ENCODE peak calls at places on chromosomes 3 and 15, in four cellular contexts. Z is testis, I is upper lobe of left lung, J is transverse colon. Q is an unnamed sample.

GRCh38 chr3:57778499-57778898 is 22.4 kb downstream of the SLMAP start:
- DNase-seq in Z (no peak), I (peak; percentile 50), J (no peak), Q (no peak)

GRCh38 chr15:31032959-31033358 is 41.5 kb upstream of the MTMR10 start:
- DNase-seq in Z (no peak), I (no peak), J (no peak), Q (no peak)

GRCh38 chr15:83815506-83815905 is 161.6 kb downstream of the ADAMTSL3 start:
- DNase-seq in Z (peak; percentile 33), I (no peak), J (no peak), Q (no peak)

GRCh38 chr3:150227839-150228238 is 180.3 kb upstream of the TSC22D2 start:
- DNase-seq in Z (peak; percentile 73), I (no peak), J (peak; percentile 64), Q (peak; percentile 66)

GRCh38 chr15:63487076-63487757 is 17.2 kb upstream of the USP3 start:
- DNase-seq in Z (peak; percentile 93), I (peak; percentile 95), J (peak; percentile 95), Q (peak; percentile 93)

GRCh38 chr15:68277605-68278344 is at the start of gene FEM1B:
- DNase-seq in Z (peak; percentile 91), I (peak; percentile 91), J (peak; percentile 92), Q (peak; percentile 94)

GRCh38 chr3:52456169-52456799 is 880 bp downstream of the NISCH start:
- DNase-seq in Z (peak; percentile 59), I (peak; percentile 37), J (no peak), Q (peak; percentile 55)

GRCh38 chr3:44066806-44067205 is 174.9 kb upstream of the TOPAZ1 start:
- DNase-seq in Z (no peak), I (no peak), J (no peak), Q (no peak)

GRCh38 chr3:9226326-9226725 is 23.1 kb downstream of the SRGAP3 start:
- DNase-seq in Z (peak; percentile 70), I (no peak), J (no peak), Q (peak; percentile 61)

GRCh38 chr3:123471106-123471505 is 22.2 kb upstream of the ADCY5 start:
- DNase-seq in Z (no peak), I (no peak), J (no peak), Q (no peak)

GRCh38 chr15:39920510-39921273 is 626 bp upstream of the GPR176 start:
- DNase-seq in Z (peak; percentile 86), I (peak; percentile 76), J (peak; percentile 80), Q (peak; percentile 84)

GRCh38 chr3:81045976-81046375 is 715.5 kb downstream of the GBE1 start:
- DNase-seq in Z (no peak), I (no peak), J (no peak), Q (no peak)

GRCh38 chr3:197216169-197216860 is 82.1 kb downstream of the DLG1 start:
- DNase-seq in Z (no peak), I (no peak), J (no peak), Q (no peak)

GRCh38 chr3:195003006-195003892 is 267.7 kb downstream of the XXYLT1 start:
- DNase-seq in Z (peak; percentile 28), I (peak; percentile 56), J (peak; percentile 26), Q (peak; percentile 34)

GRCh38 chr15:85316244-85316934 is 64.0 kb upstream of the AKAP13 start:
- DNase-seq in Z (no peak), I (no peak), J (no peak), Q (no peak)

GRCh38 chr15:79643393-79643792 is 211.3 kb downstream of the MINAR1 start:
- DNase-seq in Z (no peak), I (no peak), J (no peak), Q (no peak)

GRCh38 chr3:59572106-59572505 is 522.3 kb upstream of the CFAP20DC start:
- DNase-seq in Z (no peak), I (no peak), J (no peak), Q (no peak)

GRCh38 chr15:50542051-50542450 is 4.4 kb downstream of the USP50 start:
- DNase-seq in Z (no peak), I (no peak), J (no peak), Q (no peak)

GRCh38 chr3:30245805-30246622 is 360.4 kb upstream of the TGFBR2 start:
- DNase-seq in Z (no peak), I (no peak), J (no peak), Q (no peak)

GRCh38 chr15:80609512-80609946 is 85.6 kb upstream of the ABHD17C start:
- DNase-seq in Z (no peak), I (no peak), J (no peak), Q (no peak)

GRCh38 chr3:152539191-152539764 is 270.5 kb downstream of the MBNL1 start:
- DNase-seq in Z (no peak), I (no peak), J (no peak), Q (no peak)

GRCh38 chr3:58535531-58536500 is 1.2 kb downstream of the ACOX2 start:
- DNase-seq in Z (peak; percentile 52), I (no peak), J (peak; percentile 78), Q (no peak)

GRCh38 chr15:47184003-47184404 is 533.3 kb upstream of the SEMA6D start:
- DNase-seq in Z (peak; percentile 62), I (peak; percentile 21), J (peak; percentile 11), Q (no peak)

GRCh38 chr3:109731639-109732473 is 394.5 kb upstream of the DPPA4 start:
- DNase-seq in Z (peak; percentile 87), I (peak; percentile 29), J (peak; percentile 51), Q (peak; percentile 46)

GRCh38 chr3:31762016-31762764 is 218.9 kb downstream of the OSBPL10 start:
- DNase-seq in Z (no peak), I (no peak), J (no peak), Q (no peak)

GRCh38 chr15:79283252-79284048 is 928 bp downstream of the ANKRD34C start:
- DNase-seq in Z (peak; percentile 57), I (no peak), J (no peak), Q (peak; percentile 35)

GRCh38 chr15:34581043-34581365 is 2.4 kb downstream of the GOLGA8B start:
- DNase-seq in Z (no peak), I (no peak), J (no peak), Q (no peak)

GRCh38 chr3:78788839-78789238 is 979.0 kb downstream of the ROBO1 start:
- DNase-seq in Z (no peak), I (no peak), J (no peak), Q (no peak)

DNA sequence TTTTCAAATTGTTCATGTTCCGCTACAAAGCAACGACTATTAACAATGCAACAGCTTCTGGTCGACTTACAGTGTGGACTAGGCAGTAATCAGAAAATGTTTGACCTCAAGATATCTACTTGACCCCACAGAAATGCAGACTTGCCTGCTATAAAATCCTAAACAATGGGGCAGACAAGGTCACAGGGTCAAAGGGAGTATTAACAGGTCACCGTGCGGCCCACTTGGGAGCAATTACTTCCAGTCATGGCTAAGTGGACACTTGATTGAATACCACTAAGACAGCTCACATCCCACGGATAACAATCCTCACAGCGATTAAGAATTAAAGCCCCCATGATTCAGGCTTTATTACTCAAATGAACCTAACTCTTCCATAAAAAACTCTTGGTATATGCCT is 58.8 kb downstream of the FOXP1 start:
- DNase-seq in Z (no peak), I (no peak), J (no peak), Q (no peak)
- H3K27ac ChIP-seq in Z (no peak overlapping the region), I (no peak overlapping the region), J (no peak overlapping the region), Q (no peak overlapping the region)

GRCh38 chr3:11543141-11543947 is 100.4 kb downstream of the VGLL4 start:
- DNase-seq in Z (no peak), I (no peak), J (no peak), Q (peak; percentile 11)
- TF ChIP-seq POLR2A in Z (no peak), I (no peak), J (no peak), Q (no peak)

DNA sequence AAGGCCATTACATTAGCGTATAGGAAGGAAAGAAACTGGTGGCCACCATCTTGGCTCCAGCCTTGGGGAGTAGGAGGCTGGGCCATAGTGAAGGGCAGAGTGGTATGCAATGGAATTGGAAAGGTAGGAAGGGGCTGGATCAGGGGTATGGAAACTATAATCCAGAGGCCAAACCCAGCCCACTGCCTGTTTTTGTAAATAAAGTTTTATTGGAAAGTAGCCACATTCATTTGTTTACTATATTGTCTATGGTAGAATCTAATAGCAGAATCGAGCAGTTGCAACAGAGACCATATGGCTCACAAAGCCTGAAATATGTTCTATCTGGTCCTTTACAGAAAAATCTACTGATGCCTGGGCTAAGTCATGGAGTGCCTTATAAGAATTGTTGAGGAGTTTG is 14.1 kb upstream of the SH3BP5 start:
- DNase-seq in Z (no peak), I (no peak), J (no peak), Q (no peak)
- H3K4me1 ChIP-seq in Z (peaks cover 16% of the 10 kb centered on the region), I (no peaks in the 10 kb centered on the region), J (no peaks in the 10 kb centered on the region), Q (no peaks in the 10 kb centered on the region)

DNA sequence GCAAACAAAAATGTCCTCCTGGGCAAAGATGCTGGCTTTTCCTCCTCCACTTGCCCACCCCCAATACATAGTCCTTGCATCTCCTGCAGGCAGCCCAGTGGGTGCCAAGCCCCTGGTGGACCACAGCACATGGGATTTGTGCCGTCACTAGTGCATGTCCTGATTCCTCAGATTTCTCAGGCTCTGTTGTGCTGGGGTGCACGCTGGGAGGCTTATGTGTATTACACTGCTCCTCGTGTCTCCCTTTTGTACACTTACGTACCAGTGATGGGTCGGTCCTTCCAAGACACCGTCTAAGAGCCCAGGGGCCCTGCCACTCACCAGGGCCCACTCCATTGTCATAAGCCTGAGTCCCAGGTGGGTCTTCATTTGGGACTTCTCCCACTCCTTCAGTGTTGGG is 70.1 kb downstream of the PLXNA1 start:
- DNase-seq in Z (no peak), I (no peak), J (no peak), Q (no peak)
- H3K27ac ChIP-seq in Z (no peak overlapping the region), I (no peak overlapping the region), J (no peak overlapping the region), Q (no peak overlapping the region)

Q was measured in adrenal gland.